ENCODE peak calls at places on chromosomes 1 and 21, in four cellular contexts. S is CD4-positive, alpha-beta memory T cell; G is kidney; A is SK-N-SH. I is an unnamed sample.

GRCh38 chr21:41926068-41926806 is 27.6 kb downstream of the C2CD2 start:
- DNase-seq in S (peak), G (no peak), A (no peak), I (peak)

GRCh38 chr1:33120436-33121231 is 39.7 kb downstream of the AZIN2 start:
- DNase-seq in A (peak), S (no peak), G (no peak), I (no peak)

GRCh38 chr1:43367026-43367903 is 546 bp downstream of the ELOVL1 start:
- DNase-seq in A (peak), S (peak), G (peak), I (no peak)

GRCh38 chr1:161763522-161764098 is 2.5 kb upstream of the ATF6 start:
- DNase-seq in S (peak), G (no peak), A (peak), I (peak)

GRCh38 chr1:243420968-243421675 is 165.3 kb downstream of the SDCCAG8 start:
- DNase-seq in A (no peak), S (no peak), G (no peak), I (no peak)

GRCh38 chr1:160407819-160408801 is 7.7 kb downstream of the VANGL2 start:
- DNase-seq in G (no peak), S (no peak), A (peak), I (no peak)

GRCh38 chr1:172486805-172487454 is 43.1 kb upstream of the PIGC start:
- DNase-seq in G (no peak), S (no peak), A (no peak), I (no peak)

GRCh38 chr1:201597551-201598230 is 58.8 kb downstream of the NAV1 start:
- DNase-seq in S (no peak), G (peak), A (no peak), I (no peak)

GRCh38 chr1:82420584-82420983 is 619.9 kb downstream of the ADGRL2 start:
- DNase-seq in G (no peak), S (no peak), A (no peak), I (no peak)

GRCh38 chr1:205285391-205286101 is 36.0 kb downstream of the NUAK2 start:
- DNase-seq in A (no peak), G (no peak), S (peak), I (no peak)

GRCh38 chr1:36419569-36419968 is 21.9 kb upstream of the LSM10 start:
- DNase-seq in G (no peak), A (no peak), S (no peak), I (no peak)

GRCh38 chr21:37276377-37276776 is 9.2 kb upstream of the VPS26C start:
- DNase-seq in S (no peak), G (no peak), A (no peak), I (no peak)

GRCh38 chr1:225462429-225462713 is 34.5 kb upstream of the LBR start:
- DNase-seq in S (no peak), G (peak), A (peak), I (no peak)

GRCh38 chr1:36965301-36966159 is 68.8 kb downstream of the GRIK3 start:
- DNase-seq in G (no peak), A (no peak), S (no peak), I (no peak)

GRCh38 chr1:109803901-109804331 is 40.2 kb upstream of the EPS8L3 start:
- DNase-seq in G (no peak), A (no peak), S (no peak), I (no peak)

GRCh38 chr1:60935599-60935990 is 146.8 kb upstream of the NFIA start:
- DNase-seq in A (no peak), S (no peak), G (no peak), I (no peak)